ENCODE peak calls at places on chromosomes 2 and 18, in nine cellular contexts. X is ACHN; W is T1000; F is NCI-H2029; Z is effector memory CD8-positive, alpha-beta T cell; D is body of pancreas; M is GM12878; A is NCI-H748 treated with DMSO at 0.1 percent for 48 hours; K is CD8-positive, alpha-beta memory T cell. G is an unnamed sample.

GRCh38 chr18:54946149-54946581 is 13.1 kb downstream of the CCDC68 start:
- DNase-seq in K (peak), Z (no peak), X (peak), D (peak), F (no peak), A (no peak), W (no peak), M (peak), G (peak)

GRCh38 chr2:196101325-196101981 is 32.8 kb upstream of the DNAH7 start:
- DNase-seq in Z (no peak), X (no peak), M (peak), W (no peak), A (no peak), F (no peak), D (no peak), K (no peak), G (peak)

GRCh38 chr18:57901819-57902600 is 98.9 kb upstream of the ATP8B1 start:
- DNase-seq in M (no peak), W (no peak), K (no peak), A (no peak), Z (no peak), F (peak), D (peak), X (no peak), G (peak)

GRCh38 chr2:54459037-54459441 is 2.9 kb downstream of the SPTBN1 start:
- DNase-seq in A (no peak), X (peak), K (no peak), F (no peak), M (no peak), W (no peak), D (no peak), Z (no peak), G (no peak)

GRCh38 chr2:219596954-219597551 is 604 bp upstream of the STK11IP start:
- DNase-seq in X (peak), M (no peak), D (peak), Z (no peak), A (no peak), K (no peak), W (no peak), F (no peak), G (peak)

GRCh38 chr2:135960598-135961551 is 24.6 kb downstream of the DARS1 start:
- DNase-seq in M (no peak), W (no peak), D (no peak), X (no peak), Z (no peak), F (no peak), A (peak), K (peak), G (peak)

GRCh38 chr18:46071894-46072867 is at the start of gene PSTPIP2:
- DNase-seq in A (peak), F (no peak), M (no peak), Z (peak), W (peak), X (peak), K (peak), D (peak), G (peak)

GRCh38 chr2:178998539-178998938 is 51.4 kb downstream of the CCDC141 start:
- DNase-seq in M (no peak), W (no peak), A (no peak), X (no peak), D (no peak), Z (no peak), K (no peak), F (no peak), G (no peak)

G was measured in small intestine.